ENCODE peak calls at places on chromosomes 16 and 17, in four cellular contexts. One of them, this sample, is unnamed.

GRCh38 chr17:41069031-41069430 is 3.4 kb upstream of the KRTAP2-4 start:
- DNase-seq in pancreas: no peak
- DNase-seq in transverse colon: no peak
- DNase-seq in stomach: no peak
- DNase-seq in this sample: no peak

GRCh38 chr16:1781758-1782407 is 488 bp downstream of the SPSB3 start:
- DNase-seq in stomach: no peak
- DNase-seq in pancreas: peak; percentile 68
- DNase-seq in transverse colon: peak; percentile 37
- DNase-seq in this sample: peak; percentile 60

GRCh38 chr16:90057738-90058173 is 19.4 kb downstream of the PRDM7 start:
- DNase-seq in pancreas: no peak
- DNase-seq in transverse colon: no peak
- DNase-seq in stomach: no peak
- DNase-seq in this sample: peak; percentile 44

GRCh38 chr16:89033304-89033703 is 56.3 kb upstream of the CBFA2T3 start:
- DNase-seq in stomach: no peak
- DNase-seq in transverse colon: no peak
- DNase-seq in pancreas: no peak
- DNase-seq in this sample: no peak

GRCh38 chr17:39928868-39929651 is 1.5 kb downstream of the LRRC3C start:
- DNase-seq in transverse colon: no peak
- DNase-seq in pancreas: no peak
- DNase-seq in stomach: no peak
- DNase-seq in this sample: no peak

GRCh38 chr16:65119905-65120341 is 1.9 kb downstream of the CDH11 start:
- DNase-seq in stomach: no peak
- DNase-seq in transverse colon: no peak
- DNase-seq in pancreas: no peak
- DNase-seq in this sample: no peak

GRCh38 chr17:62741290-62741689 is 66.8 kb downstream of the MARCHF10 start:
- DNase-seq in stomach: no peak
- DNase-seq in pancreas: no peak
- DNase-seq in transverse colon: no peak
- DNase-seq in this sample: no peak

GRCh38 chr16:14098081-14098480 is 27.0 kb downstream of the MRTFB start:
- DNase-seq in stomach: no peak
- DNase-seq in transverse colon: no peak
- DNase-seq in pancreas: no peak
- DNase-seq in this sample: no peak

GRCh38 chr16:64964126-64964540 is 157.7 kb downstream of the CDH11 start:
- DNase-seq in pancreas: no peak
- DNase-seq in stomach: no peak
- DNase-seq in transverse colon: no peak
- DNase-seq in this sample: no peak

GRCh38 chr17:43945074-43945824 is 3.0 kb upstream of the PPY start:
- DNase-seq in stomach: no peak
- DNase-seq in pancreas: no peak
- DNase-seq in transverse colon: no peak
- DNase-seq in this sample: no peak

GRCh38 chr17:79951361-79952264 is 84.1 kb downstream of the TBC1D16 start:
- DNase-seq in transverse colon: no peak
- DNase-seq in pancreas: peak; percentile 77
- DNase-seq in stomach: peak; percentile 83
- DNase-seq in this sample: peak; percentile 85

GRCh38 chr17:57099165-57099564 is 14.1 kb downstream of the AKAP1 start:
- DNase-seq in stomach: no peak
- DNase-seq in transverse colon: no peak
- DNase-seq in pancreas: no peak
- DNase-seq in this sample: no peak

GRCh38 chr16:177981-178676 is 1.6 kb downstream of the HBA1 start:
- DNase-seq in transverse colon: no peak
- DNase-seq in stomach: no peak
- DNase-seq in pancreas: no peak
- DNase-seq in this sample: no peak

GRCh38 chr17:35315283-35315682 is 58.1 kb downstream of the SLFN11 start:
- DNase-seq in pancreas: no peak
- DNase-seq in transverse colon: no peak
- DNase-seq in stomach: no peak
- DNase-seq in this sample: no peak

GRCh38 chr16:19071811-19072777 is 4.7 kb downstream of the COQ7 start:
- DNase-seq in pancreas: peak; percentile 57
- DNase-seq in transverse colon: peak; percentile 77
- DNase-seq in stomach: peak; percentile 70
- DNase-seq in this sample: peak; percentile 80

GRCh38 chr17:73481672-73482071 is 162.6 kb downstream of the SDK2 start:
- DNase-seq in transverse colon: no peak
- DNase-seq in pancreas: no peak
- DNase-seq in stomach: no peak
- DNase-seq in this sample: no peak

GRCh38 chr17:16817201-16817600 is 127.2 kb downstream of the CCDC144A start:
- DNase-seq in transverse colon: no peak
- DNase-seq in stomach: no peak
- DNase-seq in pancreas: no peak
- DNase-seq in this sample: no peak

GRCh38 chr16:35203636-35204035 is 1744.2 kb downstream of the TP53TG3F start:
- DNase-seq in transverse colon: no peak
- DNase-seq in pancreas: no peak
- DNase-seq in stomach: no peak
- DNase-seq in this sample: no peak
- H3K9me3 ChIP-seq in transverse colon: no peaks in the 10 kb centered on the region
- H3K9me3 ChIP-seq in pancreas: no peaks in the 10 kb centered on the region
- H3K9me3 ChIP-seq in stomach: peaks cover 22% of the 10 kb centered on the region
- H3K9me3 ChIP-seq in this sample: no peaks in the 10 kb centered on the region

DNA sequence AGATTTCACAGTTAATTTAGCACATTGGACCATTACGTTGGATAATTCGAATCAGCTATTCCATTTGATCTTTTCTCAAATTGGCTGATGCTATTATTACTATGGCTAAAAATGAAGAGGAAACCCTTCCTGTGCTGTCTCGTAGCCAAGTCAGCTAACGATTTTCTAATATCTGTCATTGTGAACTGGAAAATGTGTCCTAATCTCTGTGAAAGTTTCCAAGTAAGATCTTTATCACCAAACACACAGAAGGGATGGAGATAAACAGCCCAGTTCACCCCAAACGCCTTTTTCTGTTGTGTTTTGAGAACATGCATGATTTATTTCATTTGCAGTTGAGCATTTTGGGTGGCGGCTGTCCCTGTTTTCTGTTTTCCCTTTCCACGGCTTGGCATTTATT is 312.8 kb downstream of the FOXL1 start:
- DNase-seq in pancreas: no peak
- DNase-seq in stomach: no peak
- DNase-seq in transverse colon: no peak
- DNase-seq in this sample: no peak
- H3K4me3 ChIP-seq in pancreas: no peak overlapping the region
- H3K4me3 ChIP-seq in stomach: no peak overlapping the region
- H3K4me3 ChIP-seq in transverse colon: no peak overlapping the region
- H3K4me3 ChIP-seq in this sample: no peak overlapping the region

GRCh38 chr17:5184284-5184683 is 7.4 kb downstream of the ZNF594 start:
- DNase-seq in transverse colon: no peak
- DNase-seq in stomach: no peak
- DNase-seq in pancreas: no peak
- DNase-seq in this sample: no peak
- H3K9me3 ChIP-seq in transverse colon: peaks cover 83% of the 10 kb centered on the region
- H3K9me3 ChIP-seq in stomach: peaks cover 85% of the 10 kb centered on the region
- H3K9me3 ChIP-seq in pancreas: peaks cover 36% of the 10 kb centered on the region
- H3K9me3 ChIP-seq in this sample: peaks cover 4% of the 10 kb centered on the region

GRCh38 chr17:45868276-45868675 is 23.6 kb downstream of the SPPL2C start:
- DNase-seq in stomach: no peak
- DNase-seq in pancreas: no peak
- DNase-seq in transverse colon: no peak
- DNase-seq in this sample: no peak
- H3K4me3 ChIP-seq in stomach: no peak overlapping the region
- H3K4me3 ChIP-seq in pancreas: no peak overlapping the region
- H3K4me3 ChIP-seq in transverse colon: no peak overlapping the region
- H3K4me3 ChIP-seq in this sample: no peak overlapping the region

DNA sequence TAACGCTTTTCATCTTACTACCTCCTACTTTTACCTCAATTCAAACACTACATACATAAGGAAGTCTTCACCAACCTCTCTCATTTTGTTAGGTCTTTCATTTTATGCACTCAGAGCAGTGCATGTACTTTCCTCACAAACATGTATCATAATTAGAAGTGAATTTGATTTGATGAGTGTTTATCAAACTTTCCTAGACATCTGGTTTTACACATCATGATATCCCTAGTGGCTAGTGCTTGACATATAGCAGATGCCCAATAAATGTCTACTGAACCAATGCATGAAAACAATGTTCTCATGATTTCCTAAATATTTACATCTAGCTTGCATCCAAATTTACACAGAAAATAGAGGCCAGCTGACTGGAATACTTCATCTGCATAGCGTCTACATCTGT is 323.4 kb upstream of the KIF2B start:
- DNase-seq in pancreas: no peak
- DNase-seq in stomach: no peak
- DNase-seq in transverse colon: no peak
- DNase-seq in this sample: no peak
- H3K9me3 ChIP-seq in pancreas: no peaks in the 10 kb centered on the region
- H3K9me3 ChIP-seq in stomach: no peaks in the 10 kb centered on the region
- H3K9me3 ChIP-seq in transverse colon: no peaks in the 10 kb centered on the region
- H3K9me3 ChIP-seq in this sample: no peaks in the 10 kb centered on the region

GRCh38 chr17:58668598-58668935 is 23.3 kb downstream of the TEX14 start:
- DNase-seq in transverse colon: no peak
- DNase-seq in pancreas: no peak
- DNase-seq in stomach: no peak
- DNase-seq in this sample: no peak

GRCh38 chr17:58669853-58670252 is 22.0 kb downstream of the TEX14 start:
- DNase-seq in transverse colon: no peak
- DNase-seq in stomach: no peak
- DNase-seq in pancreas: no peak
- DNase-seq in this sample: no peak

GRCh38 chr17:58665946-58666857 is 25.6 kb downstream of the TEX14 start:
- DNase-seq in stomach: no peak
- DNase-seq in pancreas: no peak
- DNase-seq in transverse colon: no peak
- DNase-seq in this sample: no peak

GRCh38 chr17:58667934-58668597 is 23.8 kb downstream of the TEX14 start:
- DNase-seq in pancreas: no peak
- DNase-seq in stomach: no peak
- DNase-seq in transverse colon: no peak
- DNase-seq in this sample: no peak

GRCh38 chr17:58666858-58667267 is 25.0 kb downstream of the TEX14 start:
- DNase-seq in transverse colon: peak; percentile 85
- DNase-seq in stomach: peak; percentile 74
- DNase-seq in pancreas: peak; percentile 72
- DNase-seq in this sample: peak; percentile 71
- H3K4me3 ChIP-seq in transverse colon: no peak overlapping the region
- H3K4me3 ChIP-seq in stomach: no peak overlapping the region
- H3K4me3 ChIP-seq in pancreas: no peak overlapping the region
- H3K4me3 ChIP-seq in this sample: peak overlapping the region; percentile 13

GRCh38 chr16:35215287-35215686 is 1755.9 kb downstream of the TP53TG3F start:
- DNase-seq in pancreas: no peak
- DNase-seq in stomach: no peak
- DNase-seq in transverse colon: no peak
- DNase-seq in this sample: no peak
- H3K9me3 ChIP-seq in pancreas: no peaks in the 10 kb centered on the region
- H3K9me3 ChIP-seq in stomach: peaks cover 14% of the 10 kb centered on the region
- H3K9me3 ChIP-seq in transverse colon: no peaks in the 10 kb centered on the region
- H3K9me3 ChIP-seq in this sample: no peaks in the 10 kb centered on the region

This sample was measured in Caco-2.